ENCODE peak calls at places on chromosomes 5 and 9, in seven cellular contexts. I, P, L, Q, R, T and N are unnamed samples.

GRCh38 chr5:14900661-14901461 is 29.3 kb upstream of the ANKH start:
- DNase-seq in I (peak), P (peak), L (no peak), Q (peak), R (peak), T (peak), N (peak)

GRCh38 chr5:172936441-172936840 is 22.8 kb upstream of the RPL26L1 start:
- DNase-seq in I (peak), P (no peak), L (no peak), Q (no peak), R (no peak), T (no peak), N (no peak)

GRCh38 chr9:21078702-21079101 is 960 bp upstream of the IFNB1 start:
- DNase-seq in I (no peak), P (no peak), L (no peak), Q (no peak), R (no peak), T (no peak), N (no peak)

GRCh38 chr9:133127340-133127981 is 6.4 kb upstream of the RALGDS start:
- DNase-seq in I (peak), P (no peak), L (peak), Q (peak), R (no peak), T (no peak), N (peak)

GRCh38 chr5:14190194-14191164 is 47.3 kb downstream of the TRIO start:
- DNase-seq in I (no peak), P (peak), L (peak), Q (peak), R (peak), T (peak), N (no peak)

GRCh38 chr9:126700903-126701819 is 87.4 kb downstream of the LMX1B start:
- DNase-seq in I (no peak), P (no peak), L (no peak), Q (no peak), R (no peak), T (no peak), N (no peak)

GRCh38 chr9:129697111-129697955 is 31.9 kb downstream of the PRRX2 start:
- DNase-seq in I (peak), P (peak), L (no peak), Q (peak), R (peak), T (peak), N (peak)

GRCh38 chr9:32580631-32581300 is 7.8 kb upstream of the NDUFB6 start:
- DNase-seq in I (no peak), P (no peak), L (no peak), Q (no peak), R (no peak), T (no peak), N (no peak)

GRCh38 chr5:149488645-149489306 is 62.5 kb downstream of the CSNK1A1 start:
- DNase-seq in I (no peak), P (no peak), L (no peak), Q (peak), R (no peak), T (no peak), N (peak)

GRCh38 chr9:129558551-129559505 is 62.1 kb downstream of the C9orf50 start:
- DNase-seq in I (no peak), P (no peak), L (no peak), Q (no peak), R (no peak), T (no peak), N (peak)

GRCh38 chr9:133396952-133397351 is 20.8 kb downstream of the STKLD1 start:
- DNase-seq in I (no peak), P (peak), L (no peak), Q (peak), R (peak), T (no peak), N (peak)

GRCh38 chr9:21969011-21969935 is 24.9 kb downstream of the CDKN2A start:
- DNase-seq in I (no peak), P (peak), L (no peak), Q (peak), R (no peak), T (no peak), N (no peak)

GRCh38 chr5:43007911-43008368 is 32.2 kb downstream of the ANXA2R start:
- DNase-seq in I (peak), P (peak), L (no peak), Q (peak), R (peak), T (no peak), N (peak)

GRCh38 chr5:855771-856530 is 5.2 kb upstream of the ZDHHC11 start:
- DNase-seq in I (peak), P (no peak), L (no peak), Q (peak), R (no peak), T (no peak), N (no peak)

GRCh38 chr5:56155992-56156584 is 77.0 kb downstream of the ANKRD55 start:
- DNase-seq in I (peak), P (no peak), L (no peak), Q (no peak), R (no peak), T (no peak), N (no peak)

GRCh38 chr5:135953850-135954249 is 933 bp downstream of the LECT2 start:
- DNase-seq in I (no peak), P (no peak), L (no peak), Q (no peak), R (no peak), T (no peak), N (no peak)

GRCh38 chr9:135882011-135882410 is 25.3 kb downstream of the CAMSAP1 start:
- DNase-seq in I (no peak), P (no peak), L (no peak), Q (no peak), R (no peak), T (no peak), N (no peak)

GRCh38 chr5:149618581-149619248 is 37.4 kb downstream of the ARHGEF37 start:
- DNase-seq in I (no peak), P (peak), L (peak), Q (peak), R (peak), T (peak), N (peak)

GRCh38 chr9:132094314-132094791 is 14.7 kb upstream of the MED27 start:
- DNase-seq in I (no peak), P (peak), L (no peak), Q (peak), R (peak), T (peak), N (no peak)

GRCh38 chr9:78769684-78770083 is 472.8 kb downstream of the PSAT1 start:
- DNase-seq in I (no peak), P (no peak), L (no peak), Q (peak), R (no peak), T (no peak), N (no peak)

GRCh38 chr5:123582570-123583293 is 70.8 kb downstream of the CSNK1G3 start:
- DNase-seq in I (no peak), P (no peak), L (no peak), Q (no peak), R (no peak), T (no peak), N (no peak)

GRCh38 chr9:129610473-129611301 is 10.2 kb downstream of the C9orf50 start:
- DNase-seq in I (peak), P (peak), L (no peak), Q (peak), R (peak), T (no peak), N (peak)

GRCh38 chr9:133589454-133590227 is 19.5 kb downstream of the FAM163B start:
- DNase-seq in I (peak), P (no peak), L (peak), Q (no peak), R (no peak), T (no peak), N (no peak)

GRCh38 chr5:55278778-55279177 is 28.7 kb downstream of the DHX29 start:
- DNase-seq in I (no peak), P (peak), L (no peak), Q (peak), R (no peak), T (no peak), N (no peak)

GRCh38 chr5:179301376-179301775 is 43.9 kb downstream of the ADAMTS2 start:
- DNase-seq in I (no peak), P (no peak), L (no peak), Q (no peak), R (no peak), T (no peak), N (no peak)

GRCh38 chr5:155728146-155728856 is 598.7 kb upstream of the SGCD start:
- DNase-seq in I (peak), P (peak), L (no peak), Q (peak), R (peak), T (no peak), N (peak)

GRCh38 chr9:129001504-129002325 is 26.4 kb downstream of the SH3GLB2 start:
- DNase-seq in I (no peak), P (no peak), L (no peak), Q (no peak), R (no peak), T (no peak), N (no peak)

GRCh38 chr5:74020488-74020887 is 394.5 kb downstream of the ARHGEF28 start:
- DNase-seq in I (no peak), P (no peak), L (no peak), Q (no peak), R (no peak), T (no peak), N (peak)

GRCh38 chr5:103532116-103532734 is 30.4 kb downstream of the NUDT12 start:
- DNase-seq in I (no peak), P (no peak), L (no peak), Q (peak), R (peak), T (no peak), N (no peak)

GRCh38 chr5:122076669-122077450 is 1.2 kb downstream of the LOX start:
- DNase-seq in I (peak), P (peak), L (no peak), Q (peak), R (peak), T (no peak), N (peak)

GRCh38 chr5:78577051-78577807 is 71.3 kb downstream of the LHFPL2 start:
- DNase-seq in I (no peak), P (no peak), L (no peak), Q (peak), R (peak), T (no peak), N (no peak)

GRCh38 chr9:129803679-129804065 is 688 bp downstream of the TOR1B start:
- DNase-seq in I (no peak), P (peak), L (no peak), Q (peak), R (no peak), T (no peak), N (no peak)

GRCh38 chr9:128099932-128100491 is 27.5 kb downstream of the PTGES2 start:
- DNase-seq in I (no peak), P (no peak), L (no peak), Q (peak), R (peak), T (no peak), N (peak)

GRCh38 chr9:94808926-94809700 is 82.6 kb downstream of the AOPEP start:
- DNase-seq in I (no peak), P (peak), L (no peak), Q (no peak), R (no peak), T (no peak), N (no peak)

GRCh38 chr5:107449369-107449768 is 221.4 kb downstream of the EFNA5 start:
- DNase-seq in I (no peak), P (no peak), L (no peak), Q (no peak), R (no peak), T (no peak), N (no peak)
- H3K4me3 ChIP-seq in I (no peak), P (no peak), L (no peak), Q (no peak), R (no peak), T (no peak), N (no peak)

GRCh38 chr9:120717194-120717593 is 2.9 kb upstream of the MEGF9 start:
- DNase-seq in I (no peak), P (no peak), L (no peak), Q (no peak), R (no peak), T (no peak), N (no peak)

GRCh38 chr9:120714088-120714845 is at the start of gene MEGF9:
- DNase-seq in I (peak), P (peak), L (peak), Q (peak), R (peak), T (peak), N (peak)

GRCh38 chr9:120716483-120716882 is 2.2 kb upstream of the MEGF9 start:
- DNase-seq in I (no peak), P (no peak), L (no peak), Q (no peak), R (no peak), T (no peak), N (no peak)

GRCh38 chr9:120714846-120715231 is 569 bp upstream of the MEGF9 start:
- DNase-seq in I (peak), P (no peak), L (no peak), Q (no peak), R (no peak), T (no peak), N (peak)

GRCh38 chr9:120715331-120715924 is 1.2 kb upstream of the MEGF9 start:
- DNase-seq in I (peak), P (peak), L (no peak), Q (peak), R (peak), T (no peak), N (peak)
- H3K4me3 ChIP-seq in I (peak), P (no peak), L (peak), Q (peak), R (peak), T (peak), N (no peak)

GRCh38 chr5:170781946-170782345 is 1.6 kb upstream of the GABRP start:
- DNase-seq in I (no peak), P (no peak), L (no peak), Q (no peak), R (no peak), T (no peak), N (no peak)

GRCh38 chr5:170783498-170784247 is at the start of gene GABRP:
- DNase-seq in I (no peak), P (no peak), L (no peak), Q (no peak), R (no peak), T (no peak), N (no peak)

GRCh38 chr5:170787216-170787615 is 3.7 kb downstream of the GABRP start:
- DNase-seq in I (no peak), P (no peak), L (no peak), Q (no peak), R (no peak), T (no peak), N (no peak)

DNA sequence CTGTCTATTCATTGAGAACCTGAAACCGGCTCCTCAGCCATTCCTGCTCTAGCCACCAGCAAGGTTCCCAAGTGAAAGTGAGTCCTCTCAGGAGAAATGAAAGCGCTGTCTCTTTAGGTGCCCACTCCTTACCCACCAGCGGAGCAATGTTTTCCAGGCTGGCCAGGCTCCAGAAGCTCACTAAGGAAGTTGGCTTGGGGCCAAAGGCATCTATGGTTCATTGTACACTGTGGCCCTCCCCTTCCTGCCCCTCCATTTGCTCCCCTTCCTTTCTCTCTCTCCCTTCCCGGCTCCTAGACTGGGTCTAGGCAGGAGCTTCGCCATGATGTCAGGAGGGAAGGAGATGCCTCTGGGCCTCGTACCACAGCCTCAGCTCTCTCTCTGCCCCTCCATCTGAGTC is 1.1 kb upstream of the GABRP start:
- DNase-seq in I (no peak), P (no peak), L (no peak), Q (no peak), R (no peak), T (no peak), N (peak)
- H3K4me3 ChIP-seq in I (no peak), P (no peak), L (no peak), Q (no peak), R (no peak), T (no peak), N (no peak)

GRCh38 chr5:126808619-126809018 is 31.7 kb downstream of the LMNB1 start:
- DNase-seq in I (no peak), P (peak), L (no peak), Q (peak), R (peak), T (no peak), N (no peak)

GRCh38 chr5:126801992-126802294 is 25.0 kb downstream of the LMNB1 start:
- DNase-seq in I (no peak), P (peak), L (no peak), Q (peak), R (peak), T (no peak), N (no peak)

GRCh38 chr5:126801174-126801991 is 24.4 kb downstream of the LMNB1 start:
- DNase-seq in I (no peak), P (no peak), L (no peak), Q (peak), R (no peak), T (no peak), N (no peak)

GRCh38 chr5:126809932-126810331 is 33.0 kb downstream of the LMNB1 start:
- DNase-seq in I (no peak), P (no peak), L (no peak), Q (no peak), R (no peak), T (no peak), N (no peak)

DNA sequence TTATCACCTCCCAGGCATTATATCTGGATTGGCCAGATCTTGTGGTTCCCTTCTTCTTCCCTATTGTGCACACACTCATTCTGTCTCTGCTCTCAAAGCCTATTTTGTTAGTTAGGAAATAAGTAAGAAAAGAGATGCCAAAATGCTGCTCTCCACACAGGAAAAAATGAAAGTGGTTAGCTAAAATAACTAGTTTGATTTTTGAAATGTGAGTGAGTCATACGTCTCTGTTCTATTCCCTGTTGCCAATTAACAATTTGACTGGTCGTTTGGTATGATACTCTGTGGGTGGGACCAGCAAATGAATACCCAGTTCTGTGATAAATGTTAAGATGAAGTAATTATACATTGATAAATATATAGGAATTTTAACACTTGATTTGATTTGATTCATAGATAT is 28.2 kb downstream of the LMNB1 start:
- DNase-seq in I (no peak), P (peak), L (no peak), Q (peak), R (peak), T (no peak), N (no peak)
- H3K4me3 ChIP-seq in I (no peak), P (no peak), L (no peak), Q (peak), R (no peak), T (no peak), N (no peak)